ENCODE peak calls at places on chromosome 18, in six cellular contexts. M is H1, X is K562, A is HCT116, U is GM12878, K is HepG2. P is an unnamed sample.

GRCh38 chr18:61988100-61988499 is 95.3 kb upstream of the RNF152 start:
- DNase-seq in X (no peak), K (no peak), U (no peak), M (no peak), A (no peak), P (no peak)

GRCh38 chr18:65227970-65228369 is 522.8 kb upstream of the CDH7 start:
- DNase-seq in A (no peak), K (no peak), U (no peak), M (no peak), X (no peak), P (no peak)

GRCh38 chr18:37294951-37295350 is 270.6 kb downstream of the CELF4 start:
- DNase-seq in M (peak), X (peak), K (peak), U (no peak), A (no peak), P (peak)

GRCh38 chr18:63271881-63272299 is 47.7 kb downstream of the BCL2 start:
- DNase-seq in A (no peak), U (no peak), X (no peak), K (no peak), M (no peak), P (no peak)

GRCh38 chr18:55577812-55578539 is 10.0 kb downstream of the TCF4 start:
- DNase-seq in K (no peak), X (no peak), U (no peak), M (no peak), A (no peak), P (no peak)

GRCh38 chr18:44518091-44518490 is 162.6 kb upstream of the SETBP1 start:
- DNase-seq in K (no peak), U (no peak), M (no peak), X (no peak), A (no peak), P (no peak)

GRCh38 chr18:24014986-24015896 is 687 bp downstream of the TTC39C start:
- DNase-seq in M (no peak), U (no peak), K (peak), X (no peak), A (no peak), P (no peak)

GRCh38 chr18:42268793-42269192 is 313.8 kb downstream of the PIK3C3 start:
- DNase-seq in X (no peak), A (no peak), U (no peak), K (no peak), M (no peak), P (no peak)

GRCh38 chr18:21064347-21064746 is 47.3 kb downstream of the ROCK1 start:
- DNase-seq in K (no peak), U (no peak), A (no peak), X (no peak), M (no peak), P (no peak)

GRCh38 chr18:75827781-75828274 is 400.3 kb upstream of the SMIM21 start:
- DNase-seq in U (no peak), A (no peak), K (no peak), M (no peak), X (no peak), P (peak)

GRCh38 chr18:62838475-62839098 is 123.2 kb downstream of the PHLPP1 start:
- DNase-seq in A (no peak), K (no peak), X (no peak), U (peak), M (no peak), P (no peak)

GRCh38 chr18:45617284-45617683 is 2.0 kb downstream of the SLC14A2 start:
- DNase-seq in X (no peak), U (no peak), M (no peak), A (peak), K (no peak), P (no peak)

GRCh38 chr18:43012951-43013350 is 102.5 kb downstream of the RIT2 start:
- DNase-seq in U (no peak), M (no peak), A (no peak), K (no peak), X (no peak), P (no peak)

GRCh38 chr18:23331091-23331920 is 121.8 kb upstream of the RIOK3 start:
- DNase-seq in U (no peak), A (no peak), X (no peak), K (no peak), M (no peak), P (no peak)

GRCh38 chr18:55405655-55406373 is 182.2 kb downstream of the TCF4 start:
- DNase-seq in U (no peak), M (no peak), A (no peak), K (no peak), X (peak), P (no peak)

GRCh38 chr18:13641551-13642439 is 84.6 kb downstream of the FAM210A start:
- DNase-seq in X (no peak), M (no peak), K (no peak), A (no peak), U (no peak), P (no peak)

GRCh38 chr18:58882681-58883080 is 18.0 kb downstream of the ZNF532 start:
- DNase-seq in U (no peak), K (no peak), M (no peak), X (no peak), A (no peak), P (no peak)

GRCh38 chr18:31102020-31102684 is at the start of gene DSC2:
- DNase-seq in A (no peak), X (peak), U (no peak), K (peak), M (no peak), P (peak)

GRCh38 chr18:63637703-63638102 is 6.4 kb downstream of the SERPINB4 start:
- DNase-seq in K (no peak), A (no peak), M (no peak), X (no peak), U (no peak), P (no peak)

GRCh38 chr18:7978834-7979233 is 411.7 kb downstream of the PTPRM start:
- DNase-seq in U (no peak), X (no peak), M (no peak), A (no peak), K (no peak), P (no peak)

GRCh38 chr18:7980661-7981060 is 413.5 kb downstream of the PTPRM start:
- DNase-seq in M (no peak), U (no peak), K (no peak), A (no peak), X (no peak), P (no peak)

GRCh38 chr18:7979714-7980113 is 412.6 kb downstream of the PTPRM start:
- DNase-seq in X (no peak), K (no peak), U (no peak), M (no peak), A (no peak), P (no peak)

GRCh38 chr18:7982216-7982615 is 415.1 kb downstream of the PTPRM start:
- DNase-seq in K (no peak), M (no peak), A (no peak), U (no peak), X (no peak), P (no peak)

GRCh38 chr18:7980136-7980535 is 413.0 kb downstream of the PTPRM start:
- DNase-seq in K (peak), U (no peak), M (no peak), X (no peak), A (peak), P (peak)
- TF ChIP-seq ZNF274 in K (no peak), U (no peak), M (no peak), X (no peak), A (no peak), P (no peak)

GRCh38 chr18:25364732-25365131 is 12.8 kb upstream of the ZNF521 start:
- DNase-seq in K (no peak), U (no peak), M (no peak), A (no peak), X (no peak), P (no peak)

GRCh38 chr18:25365242-25365641 is 13.3 kb upstream of the ZNF521 start:
- DNase-seq in A (no peak), X (no peak), M (no peak), K (no peak), U (no peak), P (no peak)

DNA sequence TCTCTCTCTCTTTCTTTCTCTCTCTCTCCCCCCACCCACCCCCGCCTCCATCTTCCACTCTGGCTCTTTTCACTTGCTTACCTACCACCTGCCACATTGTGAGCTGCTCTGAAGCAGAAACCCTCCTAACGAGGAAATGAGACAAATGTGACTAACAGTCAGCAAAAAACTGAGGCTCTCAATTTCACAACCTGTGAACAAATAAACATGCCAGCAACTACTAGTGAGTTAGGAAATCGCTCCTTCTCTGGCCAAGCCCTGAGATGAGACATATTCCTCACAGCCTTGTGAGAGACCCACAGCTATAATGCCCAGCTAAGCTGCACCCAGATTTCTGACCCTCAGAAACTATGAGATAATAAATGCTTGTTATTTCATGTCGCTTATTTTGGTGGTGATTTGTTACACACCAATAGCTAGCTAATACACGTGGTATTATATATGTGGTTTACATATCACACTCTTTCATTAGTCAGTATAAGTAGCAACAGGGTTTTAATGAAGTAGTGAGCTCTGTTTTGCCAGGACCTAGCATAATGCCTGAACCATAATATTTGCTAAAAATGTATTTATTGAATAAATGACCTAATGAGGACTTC is 8.4 kb upstream of the ZNF521 start:
- DNase-seq in U (no peak), K (no peak), A (no peak), M (no peak), X (no peak), P (no peak)
- TF ChIP-seq ZNF274 in U (no peak), K (no peak), A (no peak), M (no peak), X (no peak), P (no peak)

GRCh38 chr18:74465775-74466174 is 8.7 kb upstream of the DIPK1C start:
- DNase-seq in M (no peak), X (no peak), A (no peak), U (no peak), K (no peak), P (no peak)
- TF ChIP-seq ZNF274 in M (no peak), X (no peak), A (no peak), U (no peak), K (no peak), P (no peak)

DNA sequence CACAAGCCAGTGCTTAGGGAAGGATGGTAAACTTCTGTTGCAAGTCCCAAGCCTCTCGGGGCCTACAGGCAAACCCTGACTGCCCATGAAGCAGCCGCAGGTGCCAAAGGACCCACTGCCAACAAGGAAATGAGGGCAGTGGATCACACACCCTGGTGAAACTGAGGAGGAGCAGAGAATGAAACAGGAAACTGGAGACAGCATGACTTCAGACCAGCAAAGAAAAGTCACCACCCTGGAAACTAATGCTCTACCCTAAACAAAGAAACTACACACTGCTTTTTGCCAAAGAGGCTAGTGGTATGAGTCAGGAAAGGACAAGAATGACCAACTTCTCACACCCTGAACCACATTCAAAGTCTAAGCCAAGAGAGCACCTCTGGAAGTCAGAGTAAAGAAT is 97.2 kb downstream of the MYO5B start:
- DNase-seq in A (peak), K (peak), X (no peak), U (no peak), M (no peak), P (no peak)
- TF ChIP-seq ZNF274 in A (no peak), K (no peak), X (no peak), U (no peak), M (no peak), P (no peak)

GRCh38 chr18:29434650-29435049 is 1257.7 kb upstream of the CDH2 start:
- DNase-seq in X (no peak), M (no peak), U (no peak), K (no peak), A (no peak), P (no peak)
- TF ChIP-seq ZNF274 in X (no peak), M (no peak), U (no peak), K (no peak), A (no peak), P (no peak)

GRCh38 chr18:48033770-48034650 is 103.6 kb upstream of the SMAD2 start:
- DNase-seq in U (no peak), A (no peak), M (no peak), K (no peak), X (no peak), P (no peak)
- TF ChIP-seq ZNF274 in U (no peak), A (no peak), M (no peak), K (no peak), X (no peak), P (no peak)

DNA sequence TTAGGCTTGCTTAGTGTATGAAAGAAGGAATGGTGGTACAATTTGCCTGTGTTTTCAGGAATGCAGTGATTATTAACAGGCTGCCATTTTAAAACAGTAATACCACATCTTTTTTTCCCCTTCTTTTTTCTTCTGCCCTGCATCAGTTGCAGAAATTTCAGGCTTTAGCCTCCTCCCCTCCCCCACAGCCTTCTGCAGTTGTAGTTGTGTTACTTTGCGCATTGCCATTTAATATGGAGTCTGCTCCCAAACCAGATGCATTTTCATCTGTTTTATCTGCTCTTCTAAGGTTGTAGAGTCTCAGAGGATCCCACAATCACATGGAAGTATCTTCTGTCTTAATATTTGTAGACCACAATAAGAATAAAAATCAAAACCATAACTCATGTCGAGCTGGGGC is 3.8 kb downstream of the ASXL3 start:
- DNase-seq in K (no peak), A (no peak), X (no peak), M (no peak), U (no peak), P (no peak)
- TF ChIP-seq ZNF274 in K (no peak), A (no peak), X (no peak), M (no peak), U (no peak), P (no peak)

GRCh38 chr18:78144669-78145068 is 834.9 kb upstream of the SALL3 start:
- DNase-seq in M (no peak), U (no peak), K (no peak), X (no peak), A (no peak), P (no peak)

GRCh38 chr18:78140294-78140693 is 839.3 kb upstream of the SALL3 start:
- DNase-seq in A (no peak), X (no peak), M (no peak), U (no peak), K (no peak), P (no peak)

GRCh38 chr18:78133729-78134128 is 845.9 kb upstream of the SALL3 start:
- DNase-seq in K (no peak), M (no peak), X (no peak), A (no peak), U (no peak), P (no peak)

GRCh38 chr18:78136986-78137385 is 842.6 kb upstream of the SALL3 start:
- DNase-seq in M (no peak), X (no peak), U (no peak), A (no peak), K (no peak), P (no peak)

GRCh38 chr18:78138993-78139496 is 840.6 kb upstream of the SALL3 start:
- DNase-seq in M (peak), A (no peak), X (no peak), K (no peak), U (no peak), P (peak)
- TF ChIP-seq ZNF274 in M (no peak), A (no peak), X (no peak), K (no peak), U (no peak), P (no peak)

DNA sequence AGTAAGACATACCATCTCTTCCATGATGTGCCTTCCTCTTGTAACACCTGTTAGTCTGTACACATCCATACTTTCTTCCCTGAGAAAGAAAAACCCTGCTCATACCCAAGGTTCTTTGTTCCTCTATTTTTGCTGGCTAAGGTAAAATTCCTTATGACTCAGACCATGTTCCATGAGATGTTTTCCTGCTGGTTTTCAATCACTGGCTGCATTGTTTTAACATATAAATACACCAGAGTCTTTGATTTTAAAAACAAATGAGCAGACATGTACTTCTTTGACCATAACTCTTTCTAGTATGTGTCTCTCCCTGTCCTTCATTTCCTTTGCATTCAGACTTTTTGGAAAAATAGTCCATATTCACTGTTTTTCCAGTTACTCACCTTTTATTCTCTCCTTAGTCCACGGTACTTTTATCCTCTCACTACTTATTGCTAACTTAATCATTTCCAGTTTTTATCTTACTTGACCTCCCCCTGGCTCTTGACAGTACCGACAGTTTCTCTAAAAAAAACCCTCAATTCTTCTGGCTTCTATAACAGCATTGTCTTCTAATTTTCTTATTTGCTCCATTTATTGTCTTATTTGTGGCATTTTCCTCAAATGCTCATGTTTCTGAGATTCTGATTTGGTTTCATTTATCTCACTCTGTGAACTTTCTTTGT is 4.3 kb downstream of the VAPA start:
- DNase-seq in U (no peak), X (no peak), A (no peak), K (peak), M (no peak), P (no peak)
- TF ChIP-seq ZNF274 in U (no peak), X (no peak), A (no peak), K (no peak), M (no peak), P (no peak)